ENCODE peak calls at places on chromosomes 7 and 10, in eight cellular contexts. N is heart right ventricle, O is lung, W is HL-60, B is IMR-90, Z is OCI-LY7, V is sigmoid colon, Q is fibroblast of lung. R is an unnamed sample.

GRCh38 chr10:114856544-114857287 is 35.1 kb downstream of the FHIP2A start:
- DNase-seq in Q (peak), V (no peak), Z (no peak), N (no peak), W (no peak), B (peak), O (no peak), R (no peak)

GRCh38 chr7:50142421-50143113 is 49.5 kb upstream of the ZPBP start:
- DNase-seq in N (peak), Z (peak), Q (peak), V (no peak), W (no peak), B (peak), O (no peak), R (no peak)

GRCh38 chr7:30468791-30469190 is 9.8 kb downstream of the NOD1 start:
- DNase-seq in O (no peak), Z (no peak), Q (no peak), V (peak), N (no peak), B (peak), W (peak), R (no peak)

GRCh38 chr7:77288676-77289320 is 89.2 kb upstream of the FGL2 start:
- DNase-seq in O (no peak), Z (no peak), B (peak), Q (peak), N (no peak), W (no peak), V (no peak), R (no peak)

GRCh38 chr7:128872394-128872824 is 9.8 kb downstream of the ATP6V1F start:
- DNase-seq in N (no peak), Z (no peak), W (no peak), V (no peak), B (no peak), Q (no peak), O (no peak), R (peak)

GRCh38 chr10:113005380-113005779 is 55.3 kb downstream of the TCF7L2 start:
- DNase-seq in Z (no peak), W (no peak), V (no peak), N (no peak), B (no peak), O (no peak), Q (no peak), R (no peak)

GRCh38 chr7:1530946-1531262 is 402 bp downstream of the MAFK start:
- DNase-seq in Q (no peak), B (no peak), N (no peak), Z (no peak), W (no peak), O (no peak), V (no peak), R (no peak)

GRCh38 chr10:61047788-61048560 is 104.0 kb upstream of the RHOBTB1 start:
- DNase-seq in V (no peak), W (no peak), Q (no peak), N (no peak), B (no peak), O (no peak), Z (no peak), R (no peak)

GRCh38 chr10:123807444-123808035 is 84.1 kb downstream of the CPXM2 start:
- DNase-seq in O (peak), Z (no peak), N (no peak), W (no peak), V (no peak), Q (no peak), B (no peak), R (no peak)

GRCh38 chr7:17599733-17600685 is 301.6 kb downstream of the AHR start:
- DNase-seq in V (no peak), B (peak), O (no peak), Q (peak), N (no peak), W (no peak), Z (no peak), R (no peak)

GRCh38 chr10:74179124-74179710 is 28.2 kb downstream of the ADK start:
- DNase-seq in W (no peak), B (peak), Q (peak), Z (no peak), O (no peak), V (no peak), N (no peak), R (no peak)

GRCh38 chr7:99380823-99381663 is 6.5 kb downstream of the ARPC1B start:
- DNase-seq in Z (peak), N (no peak), W (peak), B (no peak), O (peak), V (no peak), Q (no peak), R (no peak)

GRCh38 chr10:62589689-62590088 is 214.8 kb upstream of the ADO start:
- DNase-seq in V (no peak), W (no peak), Z (no peak), Q (no peak), O (no peak), N (no peak), B (peak), R (no peak)

GRCh38 chr10:12390733-12391132 is 41.4 kb downstream of the CAMK1D start:
- DNase-seq in O (no peak), V (no peak), B (peak), Q (peak), Z (no peak), N (peak), W (no peak), R (no peak)

GRCh38 chr10:5428133-5428532 is 15.8 kb downstream of the NET1 start:
- DNase-seq in N (no peak), Q (no peak), O (no peak), Z (no peak), V (no peak), W (no peak), B (no peak), R (no peak)

GRCh38 chr10:30596037-30596436 is 33.5 kb downstream of the LYZL2 start:
- DNase-seq in Z (no peak), N (no peak), O (no peak), B (no peak), Q (no peak), W (no peak), V (no peak), R (peak)

GRCh38 chr10:14605231-14605925 is 169.3 kb downstream of the FAM107B start:
- DNase-seq in Z (no peak), V (no peak), W (no peak), B (peak), O (no peak), N (no peak), Q (peak), R (no peak)

GRCh38 chr7:30562498-30562897 is 32.2 kb upstream of the GARS1 start:
- DNase-seq in N (no peak), B (peak), Z (no peak), W (no peak), V (no peak), O (no peak), Q (peak), R (no peak)

GRCh38 chr7:41507686-41508268 is 195.1 kb downstream of the INHBA start:
- DNase-seq in Z (no peak), N (no peak), O (no peak), V (no peak), W (no peak), Q (no peak), B (no peak), R (no peak)

GRCh38 chr10:17059197-17059688 is 70.4 kb downstream of the CUBN start:
- DNase-seq in V (no peak), N (no peak), B (peak), W (no peak), Z (no peak), O (no peak), Q (peak), R (no peak)

GRCh38 chr7:45582136-45582742 is 8.1 kb downstream of the ADCY1 start:
- DNase-seq in Q (no peak), Z (no peak), O (no peak), V (peak), N (no peak), B (no peak), W (no peak), R (peak)

GRCh38 chr7:29106128-29106988 is 40.0 kb downstream of the CPVL start:
- DNase-seq in V (no peak), W (peak), N (peak), O (peak), B (peak), Q (peak), Z (peak), R (peak)

GRCh38 chr10:121027390-121027789 is 176.2 kb downstream of the WDR11 start:
- DNase-seq in B (no peak), Q (no peak), W (no peak), V (peak), N (no peak), O (no peak), Z (no peak), R (no peak)

GRCh38 chr10:90181251-90181691 is 479.9 kb downstream of the KIF20B start:
- DNase-seq in W (no peak), N (no peak), Q (peak), Z (no peak), B (no peak), O (no peak), V (no peak), R (no peak)

GRCh38 chr7:25386311-25386744 is 158.0 kb upstream of the NPVF start:
- DNase-seq in O (no peak), B (no peak), V (no peak), Z (no peak), N (no peak), W (no peak), Q (no peak), R (no peak)
- H3K27ac ChIP-seq in O (no peak), B (no peak), V (no peak), Z (no peak), N (peak), W (no peak), Q (no peak), R (no peak)

DNA sequence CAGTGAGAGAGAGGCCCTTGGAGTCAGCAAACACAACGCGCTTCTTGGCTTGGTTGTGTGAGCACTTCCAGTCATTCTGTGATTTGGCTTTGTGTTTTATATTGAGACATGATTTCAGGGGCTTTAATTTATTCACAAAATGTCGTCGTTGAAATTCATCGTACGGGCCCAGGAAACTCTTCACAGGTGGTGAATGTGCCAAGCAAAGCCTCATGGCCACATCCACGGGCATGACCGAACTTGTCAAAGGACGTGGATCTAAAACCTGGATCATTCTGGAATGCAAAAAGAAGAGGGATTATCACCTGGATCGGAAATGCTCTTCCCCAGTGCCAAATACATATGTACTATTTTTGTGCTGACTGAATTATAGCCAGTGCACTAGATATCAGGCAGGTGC is 2.3 kb downstream of the PPP1R3C start:
- DNase-seq in Q (no peak), B (no peak), V (no peak), W (no peak), N (no peak), O (no peak), Z (no peak), R (no peak)
- H3K4me3 ChIP-seq in Q (peak), B (peak), V (peak), W (no peak), N (peak), O (peak), Z (no peak), R (no peak)

GRCh38 chr7:130960208-130960988 is 226.4 kb upstream of the KLF14 start:
- DNase-seq in Q (peak), B (peak), N (no peak), Z (peak), W (peak), O (peak), V (no peak), R (no peak)

GRCh38 chr7:130959743-130960207 is 225.8 kb upstream of the KLF14 start:
- DNase-seq in Q (peak), O (no peak), W (peak), B (peak), Z (peak), N (no peak), V (no peak), R (peak)

GRCh38 chr7:130962109-130962508 is 228.1 kb upstream of the KLF14 start:
- DNase-seq in Z (no peak), O (no peak), V (no peak), N (no peak), B (no peak), W (no peak), Q (no peak), R (no peak)

GRCh38 chr7:130963349-130963748 is 229.3 kb upstream of the KLF14 start:
- DNase-seq in B (no peak), V (no peak), Q (no peak), N (no peak), Z (no peak), O (no peak), W (no peak), R (no peak)

DNA sequence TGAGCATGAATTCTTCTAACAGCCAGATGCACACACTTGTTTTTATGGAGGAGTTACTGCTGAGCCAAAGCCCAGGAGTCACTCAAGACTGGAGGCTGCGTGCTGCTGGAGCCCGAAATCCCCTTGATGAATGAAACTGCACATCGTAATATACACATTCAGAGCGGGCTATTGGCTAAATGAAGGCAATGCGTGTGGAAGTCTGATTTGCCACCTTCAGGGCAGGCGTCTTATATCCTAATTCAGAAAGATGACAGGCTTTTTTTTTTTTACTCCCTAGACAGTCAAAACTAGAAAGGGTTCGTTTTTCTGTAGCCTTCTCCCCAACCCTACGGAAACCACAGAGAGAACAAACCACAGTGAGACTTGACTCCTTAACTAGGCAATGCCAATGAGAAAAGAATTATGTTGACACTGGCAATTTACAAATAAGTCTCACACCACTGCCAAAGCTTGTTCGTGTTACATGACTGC is 227.2 kb upstream of the KLF14 start:
- DNase-seq in N (no peak), Q (peak), O (no peak), W (peak), Z (peak), V (no peak), B (peak), R (no peak)
- H3K27ac ChIP-seq in N (peak), Q (peak), O (no peak), W (peak), Z (peak), V (no peak), B (peak), R (no peak)

DNA sequence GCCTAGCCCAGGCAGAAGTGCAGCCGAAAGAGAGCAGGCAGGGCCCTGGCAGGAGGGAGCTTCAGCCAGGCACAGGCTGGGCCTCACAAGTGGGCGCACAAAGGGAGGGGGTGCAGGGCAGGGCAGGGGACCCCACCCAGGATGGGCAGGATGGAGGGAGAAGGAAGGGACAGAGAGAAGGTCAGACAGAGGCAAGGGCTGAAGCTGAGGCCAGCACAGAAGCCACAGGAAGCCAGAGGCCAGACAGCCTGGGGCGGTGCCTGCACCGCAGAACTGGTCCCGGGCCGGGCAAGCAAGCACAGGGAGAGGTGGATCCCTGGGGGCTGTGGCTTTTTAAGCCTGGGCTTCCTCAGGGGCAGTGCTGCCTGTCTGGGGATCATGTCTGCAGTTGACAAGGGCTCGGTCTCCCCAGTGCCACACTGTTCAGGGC is 16.7 kb downstream of the NOS3 start:
- DNase-seq in B (no peak), V (no peak), Q (no peak), O (no peak), Z (no peak), W (no peak), N (peak), R (peak)
- H3K4me3 ChIP-seq in B (no peak), V (no peak), Q (no peak), O (no peak), Z (no peak), W (no peak), N (no peak), R (no peak)

GRCh38 chr7:97016392-97017196 is 8.0 kb downstream of the DLX5 start:
- DNase-seq in W (no peak), V (no peak), B (no peak), O (no peak), Q (no peak), N (no peak), Z (no peak), R (peak)
- H3K27ac ChIP-seq in W (no peak), V (no peak), B (no peak), O (no peak), Q (no peak), N (no peak), Z (no peak), R (no peak)

GRCh38 chr7:55310626-55311025 is 54.5 kb upstream of the LANCL2 start:
- DNase-seq in Z (no peak), W (no peak), O (no peak), Q (no peak), N (no peak), B (no peak), V (no peak), R (no peak)
- H3K4me3 ChIP-seq in Z (no peak), W (no peak), O (no peak), Q (no peak), N (no peak), B (no peak), V (no peak), R (no peak)